ENCODE peak calls at places on chromosomes 12 and 14, in eight cellular contexts. P, M, R, K, F, E, V and Z are unnamed samples.

GRCh38 chr14:100076630-100077029 is 11.4 kb downstream of the EVL start:
- DNase-seq in R (peak), E (no peak), K (peak), P (no peak), F (no peak), V (no peak), M (peak), Z (peak)

GRCh38 chr12:32155911-32156585 is 49.4 kb downstream of the BICD1 start:
- DNase-seq in P (no peak), K (no peak), F (no peak), V (no peak), E (peak), R (peak), M (no peak), Z (no peak)

GRCh38 chr12:129971721-129972120 is 67.9 kb upstream of the TMEM132D start:
- DNase-seq in V (no peak), F (no peak), K (no peak), R (no peak), E (no peak), P (no peak), M (no peak), Z (no peak)

GRCh38 chr14:73058923-73059311 is 583 bp downstream of the RBM25 start:
- DNase-seq in E (peak), K (no peak), V (no peak), M (no peak), P (no peak), F (no peak), R (peak), Z (no peak)

GRCh38 chr12:88985631-88986030 is 366.7 kb downstream of the DUSP6 start:
- DNase-seq in P (no peak), K (no peak), M (no peak), V (no peak), R (no peak), E (no peak), F (no peak), Z (no peak)

GRCh38 chr12:95116773-95117172 is 43.4 kb upstream of the NR2C1 start:
- DNase-seq in V (no peak), P (no peak), M (no peak), E (no peak), F (no peak), K (no peak), R (peak), Z (no peak)

GRCh38 chr12:114408881-114409795 is 3.2 kb upstream of the TBX5 start:
- DNase-seq in P (no peak), M (no peak), F (no peak), R (no peak), K (peak), V (no peak), E (no peak), Z (peak)

GRCh38 chr12:31206038-31206670 is 119.8 kb downstream of the SINHCAF start:
- DNase-seq in P (no peak), F (no peak), R (peak), M (no peak), E (no peak), V (no peak), K (no peak), Z (no peak)

GRCh38 chr12:6567112-6567680 is 895 bp downstream of the NOP2 start:
- DNase-seq in P (no peak), V (no peak), M (no peak), F (no peak), E (no peak), R (peak), K (no peak), Z (no peak)

GRCh38 chr12:50394469-50395029 is 1.9 kb downstream of the FAM186A start:
- DNase-seq in E (no peak), P (no peak), R (no peak), K (no peak), M (no peak), V (no peak), F (no peak), Z (no peak)

GRCh38 chr12:30548203-30548602 is 147.5 kb downstream of the IPO8 start:
- DNase-seq in V (no peak), M (no peak), F (no peak), K (no peak), E (no peak), R (no peak), P (no peak), Z (no peak)

GRCh38 chr12:91189526-91189925 is 6.9 kb upstream of the DCN start:
- DNase-seq in E (no peak), P (no peak), F (no peak), M (peak), K (no peak), R (peak), V (no peak), Z (no peak)

GRCh38 chr14:99734406-99735051 is 50.4 kb downstream of the CYP46A1 start:
- DNase-seq in K (no peak), F (no peak), E (peak), V (no peak), R (no peak), P (no peak), M (no peak), Z (peak)

GRCh38 chr12:52580496-52580895 is 6.9 kb upstream of the KRT74 start:
- DNase-seq in M (no peak), F (no peak), K (no peak), E (no peak), P (no peak), R (peak), V (no peak), Z (no peak)

GRCh38 chr14:63454863-63455622 is 88.1 kb downstream of the PPP2R5E start:
- DNase-seq in K (peak), P (no peak), F (no peak), R (no peak), E (peak), V (no peak), M (peak), Z (no peak)

GRCh38 chr12:41944241-41944640 is 200.4 kb downstream of the GXYLT1 start:
- DNase-seq in M (peak), V (no peak), E (no peak), F (no peak), R (peak), P (no peak), K (no peak), Z (no peak)

GRCh38 chr14:25231006-25231405 is 181.1 kb upstream of the STXBP6 start:
- DNase-seq in K (no peak), R (no peak), V (no peak), M (no peak), P (no peak), F (no peak), E (no peak), Z (no peak)

GRCh38 chr12:65956056-65956738 is 131.9 kb downstream of the HMGA2 start:
- DNase-seq in E (no peak), V (no peak), R (peak), F (no peak), M (no peak), P (no peak), K (no peak), Z (no peak)

GRCh38 chr14:95293474-95293873 is 26.2 kb downstream of the CLMN start:
- DNase-seq in F (no peak), R (no peak), M (no peak), V (no peak), E (no peak), K (no peak), P (no peak), Z (no peak)

GRCh38 chr12:125310461-125310860 is 245.2 kb downstream of the AACS start:
- DNase-seq in V (no peak), F (no peak), K (no peak), M (no peak), R (no peak), E (no peak), P (no peak), Z (no peak)